ENCODE peak calls at places on chromosomes 5 and 9, in nine cellular contexts. J is substantia nigra; Z is fibroblast of the conjunctiva; V is EL; S is activated T-helper 1 cell treated with Interleukin-2 at 50 U/mL for 16 hours; H is brain microvascular endothelial cell; I is activated T-cell treated with anti-CD3 and anti-CD28 coated beads, Interleukin-2, amount 50 U/mL, for 4 hours; O is HTR-8/SVneo; N is Jurkat, Clone E6-1. F is an unnamed sample.

GRCh38 chr9:30065888-30066287 is 2318.6 kb upstream of the ACO1 start:
- DNase-seq in J (no peak), Z (no peak), V (no peak), S (no peak), H (no peak), I (no peak), O (no peak), N (peak; percentile 16), F (no peak)

GRCh38 chr5:122014232-122014940 is 52.6 kb downstream of the SRFBP1 start:
- DNase-seq in J (no peak), Z (no peak), V (no peak), S (no peak), H (no peak), I (no peak), O (no peak), N (no peak), F (no peak)

GRCh38 chr9:91913096-91913495 is 36.9 kb downstream of the ROR2 start:
- DNase-seq in J (no peak), Z (no peak), V (no peak), S (no peak), H (no peak), I (no peak), O (no peak), N (no peak), F (no peak)

GRCh38 chr9:109923371-109923770 is 143.4 kb downstream of the PALM2AKAP2 start:
- DNase-seq in J (no peak), Z (no peak), V (no peak), S (no peak), H (no peak), I (no peak), O (no peak), N (no peak), F (no peak)

GRCh38 chr5:149641000-149641576 is 59.8 kb downstream of the ARHGEF37 start:
- DNase-seq in J (no peak), Z (peak; percentile 70), V (no peak), S (no peak), H (peak; percentile 76), I (no peak), O (no peak), N (no peak), F (no peak)

GRCh38 chr5:6404129-6404528 is 25.8 kb upstream of the MED10 start:
- DNase-seq in J (no peak), Z (no peak), V (peak; percentile 78), S (no peak), H (no peak), I (no peak), O (no peak), N (no peak), F (no peak)

GRCh38 chr5:99586878-99587277 is 658.1 kb upstream of the CHD1 start:
- DNase-seq in J (no peak), Z (no peak), V (no peak), S (no peak), H (no peak), I (no peak), O (no peak), N (no peak), F (no peak)

GRCh38 chr9:97908736-97909135 is 13.6 kb downstream of the TRMO start:
- DNase-seq in J (no peak), Z (no peak), V (no peak), S (no peak), H (no peak), I (no peak), O (no peak), N (no peak), F (no peak)

GRCh38 chr9:106897223-106897622 is 34.3 kb downstream of the ZNF462 start:
- DNase-seq in J (no peak), Z (no peak), V (peak; percentile 75), S (no peak), H (peak; percentile 20), I (no peak), O (no peak), N (no peak), F (no peak)

GRCh38 chr9:134496413-134497282 is 145.0 kb upstream of the COL5A1 start:
- DNase-seq in J (no peak), Z (no peak), V (peak; percentile 82), S (no peak), H (peak; percentile 75), I (no peak), O (no peak), N (no peak), F (no peak)

GRCh38 chr9:113350937-113351336 is 1.6 kb downstream of the BSPRY start:
- DNase-seq in J (no peak), Z (no peak), V (no peak), S (no peak), H (no peak), I (no peak), O (no peak), N (peak; percentile 50), F (no peak)

GRCh38 chr5:174945853-174946252 is 221.5 kb downstream of the MSX2 start:
- DNase-seq in J (no peak), Z (no peak), V (no peak), S (no peak), H (no peak), I (no peak), O (no peak), N (no peak), F (no peak)

GRCh38 chr9:130932220-130933069 is 6.6 kb downstream of the FIBCD1 start:
- DNase-seq in J (no peak), Z (no peak), V (peak; percentile 69), S (no peak), H (no peak), I (no peak), O (peak; percentile 62), N (no peak), F (no peak)

GRCh38 chr9:75505654-75506053 is 384.8 kb upstream of the PCSK5 start:
- DNase-seq in J (no peak), Z (no peak), V (no peak), S (no peak), H (no peak), I (no peak), O (no peak), N (no peak), F (no peak)

GRCh38 chr5:28346696-28347095 is 1308.3 kb upstream of the CDH9 start:
- DNase-seq in J (no peak), Z (no peak), V (no peak), S (no peak), H (no peak), I (no peak), O (no peak), N (no peak), F (no peak)

GRCh38 chr5:135750506-135750905 is 84.0 kb upstream of the SLC25A48 start:
- DNase-seq in J (no peak), Z (no peak), V (no peak), S (no peak), H (no peak), I (no peak), O (no peak), N (no peak), F (no peak)

GRCh38 chr9:69180670-69181069 is 6.6 kb downstream of the TJP2 start:
- DNase-seq in J (no peak), Z (peak; percentile 90), V (peak; percentile 98), S (peak; percentile 21), H (peak; percentile 99), I (peak; percentile 19), O (peak; percentile 87), N (peak; percentile 24), F (peak; percentile 94)

GRCh38 chr9:98538203-98538602 is 170.5 kb downstream of the GABBR2 start:
- DNase-seq in J (no peak), Z (no peak), V (no peak), S (no peak), H (no peak), I (no peak), O (no peak), N (no peak), F (no peak)

GRCh38 chr5:67971223-67971830 is 244.2 kb upstream of the PIK3R1 start:
- DNase-seq in J (no peak), Z (peak; percentile 64), V (peak; percentile 6), S (no peak), H (no peak), I (no peak), O (no peak), N (no peak), F (no peak)

GRCh38 chr5:150412319-150413175 is at the start of gene CD74:
- DNase-seq in J (peak; percentile 17), Z (no peak), V (no peak), S (peak; percentile 82), H (peak; percentile 45), I (peak; percentile 88), O (peak; percentile 34), N (no peak), F (no peak)

GRCh38 chr5:148455055-148455675 is 71.4 kb downstream of the FBXO38 start:
- DNase-seq in J (no peak), Z (no peak), V (no peak), S (no peak), H (no peak), I (no peak), O (no peak), N (no peak), F (no peak)

GRCh38 chr5:31149072-31149471 is 44.4 kb upstream of the CDH6 start:
- DNase-seq in J (no peak), Z (no peak), V (no peak), S (no peak), H (no peak), I (no peak), O (no peak), N (no peak), F (no peak)

GRCh38 chr5:132065351-132065937 is 5.0 kb downstream of the IL3 start:
- DNase-seq in J (no peak), Z (peak; percentile 50), V (peak; percentile 78), S (peak; percentile 24), H (peak; percentile 66), I (peak; percentile 43), O (peak; percentile 84), N (peak; percentile 36), F (peak; percentile 35)

GRCh38 chr5:165209101-165209727 is 1703.8 kb downstream of the MAT2B start:
- DNase-seq in J (no peak), Z (peak; percentile 13), V (no peak), S (no peak), H (no peak), I (no peak), O (peak; percentile 18), N (peak; percentile 48), F (no peak)

GRCh38 chr9:5629312-5630037 is 568 bp downstream of the RIC1 start:
- DNase-seq in J (no peak), Z (no peak), V (peak; percentile 43), S (peak; percentile 19), H (no peak), I (peak; percentile 26), O (no peak), N (no peak), F (no peak)

GRCh38 chr5:87151547-87151946 is 116.1 kb upstream of the RASA1 start:
- DNase-seq in J (no peak), Z (peak; percentile 79), V (peak; percentile 94), S (no peak), H (peak; percentile 74), I (no peak), O (peak; percentile 32), N (no peak), F (peak; percentile 4)

GRCh38 chr5:402615-403359 is 40.2 kb upstream of the EXOC3 start:
- DNase-seq in J (no peak), Z (no peak), V (no peak), S (no peak), H (no peak), I (no peak), O (no peak), N (no peak), F (no peak)

GRCh38 chr5:42015681-42016080 is 90.6 kb downstream of the FBXO4 start:
- DNase-seq in J (no peak), Z (no peak), V (no peak), S (no peak), H (no peak), I (no peak), O (no peak), N (no peak), F (no peak)

GRCh38 chr5:5306696-5307095 is 115.8 kb upstream of the ICE1 start:
- DNase-seq in J (no peak), Z (peak; percentile 12), V (peak; percentile 93), S (no peak), H (no peak), I (no peak), O (peak; percentile 67), N (no peak), F (no peak)

GRCh38 chr5:91058575-91058974 is 324.5 kb downstream of the ARRDC3 start:
- DNase-seq in J (no peak), Z (no peak), V (no peak), S (no peak), H (no peak), I (no peak), O (no peak), N (no peak), F (no peak)

GRCh38 chr9:114153761-114154596 is 1.4 kb upstream of the COL27A1 start:
- DNase-seq in J (no peak), Z (no peak), V (peak; percentile 51), S (no peak), H (no peak), I (no peak), O (peak; percentile 42), N (no peak), F (peak; percentile 24)